ENCODE peak calls at places on chromosomes 5 and 9, in ten cellular contexts. C, W, Z, V, B, Q, D, M, X and S are unnamed samples.

GRCh38 chr5:149310947-149311675 is 34.2 kb upstream of the GRPEL2 start:
- DNase-seq in C (no peak), W (peak), Z (peak), V (no peak), B (no peak), Q (no peak), D (no peak), M (peak), X (no peak), S (no peak)

GRCh38 chr9:96217756-96218693 is 84.0 kb downstream of the HSD17B3 start:
- DNase-seq in C (peak), W (peak), Z (peak), V (peak), B (peak), Q (peak), D (peak), M (peak), X (peak), S (peak)

GRCh38 chr9:109969559-109970237 is 189.7 kb downstream of the PALM2AKAP2 start:
- DNase-seq in C (no peak), W (no peak), Z (peak), V (no peak), B (no peak), Q (no peak), D (no peak), M (no peak), X (no peak), S (no peak)

GRCh38 chr5:50666261-50667078 is at the start of gene PARP8:
- DNase-seq in C (peak), W (peak), Z (peak), V (peak), B (peak), Q (peak), D (peak), M (peak), X (peak), S (no peak)

GRCh38 chr5:131302506-131302905 is 38.7 kb downstream of the CDC42SE2 start:
- DNase-seq in C (no peak), W (no peak), Z (no peak), V (no peak), B (no peak), Q (no peak), D (no peak), M (no peak), X (no peak), S (no peak)

GRCh38 chr5:113245427-113246052 is 189.2 kb downstream of the TSSK1B start:
- DNase-seq in C (no peak), W (no peak), Z (no peak), V (no peak), B (no peak), Q (no peak), D (no peak), M (no peak), X (no peak), S (no peak)

GRCh38 chr5:172459396-172460165 is 5.3 kb upstream of the SH3PXD2B start:
- DNase-seq in C (no peak), W (no peak), Z (no peak), V (no peak), B (no peak), Q (no peak), D (no peak), M (no peak), X (no peak), S (no peak)

GRCh38 chr5:58317009-58317408 is 142.9 kb downstream of the PLK2 start:
- DNase-seq in C (no peak), W (no peak), Z (no peak), V (no peak), B (no peak), Q (no peak), D (no peak), M (no peak), X (no peak), S (no peak)

GRCh38 chr5:81195334-81195929 is 37.7 kb upstream of the CKMT2 start:
- DNase-seq in C (no peak), W (no peak), Z (no peak), V (no peak), B (no peak), Q (no peak), D (no peak), M (no peak), X (no peak), S (no peak)

GRCh38 chr9:130539473-130540223 is 39.7 kb upstream of the FUBP3 start:
- DNase-seq in C (no peak), W (peak), Z (peak), V (no peak), B (peak), Q (no peak), D (no peak), M (no peak), X (no peak), S (no peak)

GRCh38 chr9:18482371-18482770 is 8.4 kb downstream of the ADAMTSL1 start:
- DNase-seq in C (no peak), W (no peak), Z (no peak), V (no peak), B (no peak), Q (no peak), D (no peak), M (no peak), X (no peak), S (no peak)

GRCh38 chr5:148125641-148126040 is 42.7 kb upstream of the SPINK14 start:
- DNase-seq in C (no peak), W (no peak), Z (peak), V (no peak), B (peak), Q (no peak), D (no peak), M (no peak), X (no peak), S (no peak)

GRCh38 chr9:73118898-73119554 is 32.6 kb upstream of the ANXA1 start:
- DNase-seq in C (no peak), W (peak), Z (peak), V (no peak), B (no peak), Q (no peak), D (no peak), M (no peak), X (no peak), S (no peak)

GRCh38 chr9:79581388-79581787 is 9.6 kb downstream of the TLE4 start:
- DNase-seq in C (no peak), W (no peak), Z (peak), V (no peak), B (no peak), Q (no peak), D (no peak), M (no peak), X (no peak), S (no peak)

GRCh38 chr5:4700082-4700481 is 440.0 kb upstream of the ADAMTS16 start:
- DNase-seq in C (peak), W (no peak), Z (no peak), V (no peak), B (peak), Q (peak), D (no peak), M (peak), X (no peak), S (no peak)

GRCh38 chr9:37029776-37030590 is 4.1 kb downstream of the PAX5 start:
- DNase-seq in C (no peak), W (no peak), Z (no peak), V (no peak), B (no peak), Q (no peak), D (no peak), M (no peak), X (no peak), S (no peak)

GRCh38 chr9:95772320-95773060 is 103.0 kb upstream of the ERCC6L2 start:
- DNase-seq in C (peak), W (peak), Z (peak), V (no peak), B (peak), Q (no peak), D (no peak), M (peak), X (no peak), S (no peak)

GRCh38 chr5:151819830-151820229 is 48.1 kb downstream of the G3BP1 start:
- DNase-seq in C (no peak), W (no peak), Z (no peak), V (no peak), B (no peak), Q (no peak), D (no peak), M (no peak), X (no peak), S (no peak)

GRCh38 chr5:2326603-2327002 is 424.9 kb downstream of the IRX2 start:
- DNase-seq in C (no peak), W (no peak), Z (no peak), V (no peak), B (no peak), Q (no peak), D (no peak), M (no peak), X (no peak), S (no peak)

GRCh38 chr5:74310386-74310785 is 330.1 kb downstream of the ENC1 start:
- DNase-seq in C (no peak), W (no peak), Z (peak), V (no peak), B (no peak), Q (no peak), D (no peak), M (no peak), X (no peak), S (no peak)

GRCh38 chr5:68449380-68449779 is 233.8 kb downstream of the PIK3R1 start:
- DNase-seq in C (no peak), W (peak), Z (no peak), V (no peak), B (no peak), Q (no peak), D (no peak), M (peak), X (no peak), S (no peak)